ENCODE peak calls at places on chromosomes 12 and 14, in six cellular contexts. T is mucosa of descending colon, B is cardiac fibroblast, Y is prostate gland, N is progenitor cell of endocrine pancreas, W is Calu3. I is an unnamed sample.

GRCh38 chr14:32212833-32213232 is 9.8 kb upstream of the RNU6-8 start:
- DNase-seq in Y (no peak), W (no peak), T (no peak), N (no peak), B (no peak), I (no peak)

GRCh38 chr12:52005903-52006703 is 643 bp upstream of the TAMALIN start:
- DNase-seq in Y (no peak), T (peak), B (no peak), W (no peak), N (no peak), I (no peak)

GRCh38 chr14:73245401-73246325 is 8.4 kb downstream of the PAPLN start:
- DNase-seq in T (peak), N (no peak), Y (no peak), B (peak), W (no peak), I (peak)

GRCh38 chr12:104303538-104304151 is at the start of gene EID3:
- DNase-seq in Y (peak), T (peak), W (no peak), B (peak), N (peak), I (peak)

GRCh38 chr14:24366375-24366663 is 1.7 kb upstream of the NFATC4 start:
- DNase-seq in W (no peak), T (no peak), B (no peak), Y (no peak), N (no peak), I (no peak)

GRCh38 chr12:123886931-123887582 is 85.6 kb downstream of the CCDC92 start:
- DNase-seq in Y (no peak), T (no peak), N (no peak), W (no peak), B (no peak), I (no peak)

GRCh38 chr12:44816446-44817017 is 59.6 kb downstream of the NELL2 start:
- DNase-seq in Y (no peak), T (no peak), W (no peak), N (no peak), B (no peak), I (no peak)

GRCh38 chr14:85165091-85165490 is 364.9 kb upstream of the FLRT2 start:
- DNase-seq in T (no peak), B (no peak), W (no peak), Y (no peak), N (no peak), I (no peak)

GRCh38 chr14:105473033-105473676 is 1.5 kb upstream of the CRIP2 start:
- DNase-seq in T (no peak), W (peak), B (no peak), Y (no peak), N (no peak), I (no peak)

GRCh38 chr14:28707814-28708213 is 58.8 kb upstream of the FOXG1 start:
- DNase-seq in N (no peak), W (no peak), T (no peak), B (peak), Y (no peak), I (no peak)

GRCh38 chr14:102777711-102778615 is 714 bp downstream of the TRAF3 start:
- DNase-seq in W (peak), T (no peak), B (peak), N (no peak), Y (no peak), I (peak)

GRCh38 chr12:65628061-65628460 is 196.2 kb upstream of the HMGA2 start:
- DNase-seq in N (no peak), T (no peak), B (no peak), Y (no peak), W (no peak), I (no peak)

DNA sequence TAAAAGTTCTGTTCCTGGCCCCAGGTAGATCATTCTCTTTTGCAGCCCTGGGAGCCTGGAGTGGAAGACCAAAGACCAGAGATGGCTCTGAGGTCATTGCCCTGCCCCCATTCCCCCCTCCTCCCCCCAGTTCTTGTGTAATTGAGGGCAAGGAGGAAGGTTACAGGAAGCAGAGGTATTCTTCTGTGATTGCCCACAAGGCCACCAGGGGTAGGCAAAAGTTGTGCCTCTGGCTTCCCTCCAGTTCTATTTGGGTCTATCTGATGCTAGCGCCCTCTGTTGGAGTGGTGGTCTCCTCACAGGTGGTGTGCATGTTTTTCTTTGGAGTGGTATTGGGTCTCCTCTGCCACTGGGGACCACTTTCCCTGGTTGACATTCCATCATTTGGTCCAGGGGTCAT is 41.2 kb upstream of the CRY1 start:
- DNase-seq in W (peak), T (no peak), N (no peak), B (peak), Y (no peak), I (no peak)
- TF ChIP-seq CTCF in W (peak), T (no peak), N (peak), B (peak), Y (no peak), I (peak)

GRCh38 chr12:17793854-17794253 is 296.1 kb downstream of the RERGL start:
- DNase-seq in N (no peak), T (no peak), B (no peak), W (no peak), Y (no peak), I (no peak)
- TF ChIP-seq CTCF in N (no peak), T (no peak), B (no peak), W (no peak), Y (no peak), I (no peak)

GRCh38 chr14:101395779-101396178 is 165.5 kb upstream of the DIO3 start:
- DNase-seq in B (no peak), T (no peak), W (no peak), N (no peak), Y (no peak), I (no peak)

GRCh38 chr14:101399737-101400517 is 161.4 kb upstream of the DIO3 start:
- DNase-seq in T (no peak), B (no peak), W (no peak), Y (no peak), N (no peak), I (no peak)

GRCh38 chr14:101397206-101397605 is 164.1 kb upstream of the DIO3 start:
- DNase-seq in T (no peak), N (no peak), Y (no peak), W (no peak), B (no peak), I (no peak)

GRCh38 chr14:101400815-101401214 is 160.5 kb upstream of the DIO3 start:
- DNase-seq in N (no peak), W (no peak), Y (no peak), B (peak), T (no peak), I (peak)

DNA sequence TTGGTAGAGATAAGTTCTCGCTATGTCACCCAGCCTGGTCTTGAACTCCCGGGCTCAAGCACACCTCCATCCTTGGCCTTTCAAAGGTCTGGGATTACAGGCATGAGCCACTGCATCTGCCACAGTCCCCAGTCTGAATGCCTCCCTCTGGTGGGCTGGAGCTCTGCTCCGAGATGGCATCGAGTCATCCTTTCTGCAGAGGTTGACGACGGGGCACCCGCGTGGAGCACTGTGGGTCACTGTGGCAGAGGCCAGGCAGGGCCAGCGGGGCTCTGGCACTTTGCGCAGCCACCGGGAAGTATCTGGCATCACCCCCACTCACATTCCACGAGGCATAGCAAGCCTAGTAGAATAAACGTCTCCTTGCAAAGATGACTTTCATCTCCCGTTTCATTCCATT is 163.3 kb upstream of the DIO3 start:
- DNase-seq in N (no peak), Y (no peak), W (no peak), T (no peak), B (no peak), I (no peak)
- TF ChIP-seq CTCF in N (no peak), Y (no peak), W (no peak), T (no peak), B (no peak), I (no peak)

DNA sequence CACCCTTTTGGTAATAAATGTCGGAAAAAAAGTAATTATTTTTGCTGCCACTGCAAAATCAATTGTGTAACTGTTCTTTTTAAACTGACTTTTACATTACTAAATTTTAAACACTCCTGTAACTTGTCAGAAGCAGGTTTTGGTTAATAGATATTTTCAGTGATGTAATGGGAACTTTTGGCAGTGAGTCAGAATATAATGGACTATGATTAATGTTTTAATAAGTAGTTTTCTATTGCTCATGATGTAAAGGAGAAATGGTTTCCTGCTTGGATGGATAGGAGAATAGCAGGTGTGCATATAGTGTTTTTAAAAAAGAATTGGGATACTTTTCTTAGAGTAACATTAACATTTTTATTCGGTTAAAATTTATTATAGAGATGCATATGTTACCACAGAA is 58.8 kb downstream of the TRMT5 start:
- DNase-seq in N (no peak), B (peak), W (no peak), T (no peak), Y (no peak), I (no peak)
- TF ChIP-seq CTCF in N (no peak), B (no peak), W (no peak), T (no peak), Y (no peak), I (no peak)